ENCODE peak calls at places on chromosomes 12 and 14, in five cellular contexts. F, N, C, I and Z are unnamed samples.

GRCh38 chr12:83224012-83224411 is 537.3 kb downstream of the TMTC2 start:
- DNase-seq in F (no peak), N (no peak), C (peak; percentile 1), I (no peak), Z (no peak)

GRCh38 chr14:97058071-97058470 is 260.9 kb downstream of the VRK1 start:
- DNase-seq in F (no peak), N (no peak), C (no peak), I (no peak), Z (no peak)

GRCh38 chr12:113425960-113426453 is 3.8 kb downstream of the SDSL start:
- DNase-seq in F (no peak), N (no peak), C (no peak), I (no peak), Z (no peak)

GRCh38 chr12:108066583-108067234 is 62.4 kb upstream of the WSCD2 start:
- DNase-seq in F (no peak), N (no peak), C (no peak), I (no peak), Z (no peak)

GRCh38 chr12:68767191-68767590 is 21.2 kb downstream of the SLC35E3 start:
- DNase-seq in F (no peak), N (no peak), C (no peak), I (no peak), Z (no peak)

GRCh38 chr14:64706552-64707193 is 2.4 kb downstream of the PLEKHG3 start:
- DNase-seq in F (no peak), N (peak; percentile 97), C (no peak), I (peak; percentile 80), Z (no peak)

GRCh38 chr12:49824886-49825285 is 3.3 kb downstream of the NCKAP5L start:
- DNase-seq in F (no peak), N (peak; percentile 50), C (peak; percentile 85), I (no peak), Z (no peak)

GRCh38 chr12:101884174-101884573 is 6.8 kb downstream of the DRAM1 start:
- DNase-seq in F (no peak), N (no peak), C (no peak), I (no peak), Z (no peak)

GRCh38 chr12:78703820-78704525 is 160.6 kb upstream of the SYT1 start:
- DNase-seq in F (no peak), N (no peak), C (peak; percentile 94), I (no peak), Z (no peak)

GRCh38 chr14:99657645-99658155 is 12.8 kb downstream of the HHIPL1 start:
- DNase-seq in F (no peak), N (no peak), C (no peak), I (no peak), Z (no peak)

GRCh38 chr14:95464524-95464923 is 51.9 kb downstream of the SYNE3 start:
- DNase-seq in F (no peak), N (no peak), C (no peak), I (no peak), Z (no peak)

GRCh38 chr14:61838661-61839060 is 76.4 kb downstream of the SNAPC1 start:
- DNase-seq in F (no peak), N (no peak), C (peak; percentile 8), I (no peak), Z (peak; percentile 2)

GRCh38 chr12:49264466-49264872 is 413 bp upstream of the TUBA1C start:
- DNase-seq in F (peak; percentile 71), N (no peak), C (no peak), I (no peak), Z (peak; percentile 89)

GRCh38 chr14:100896369-100897060 is 7.0 kb downstream of the RTL1 start:
- DNase-seq in F (no peak), N (no peak), C (no peak), I (no peak), Z (no peak)

GRCh38 chr12:121933522-121934317 is 15.3 kb downstream of the CFAP251 start:
- DNase-seq in F (no peak), N (no peak), C (peak; percentile 64), I (no peak), Z (no peak)

GRCh38 chr14:32307881-32308582 is 21.1 kb upstream of the AKAP6 start:
- DNase-seq in F (no peak), N (no peak), C (no peak), I (no peak), Z (peak; percentile 25)

GRCh38 chr14:31561155-31561846 is at the start of gene NUBPL:
- DNase-seq in F (peak; percentile 98), N (peak; percentile 93), C (peak; percentile 94), I (peak; percentile 89), Z (peak; percentile 92)

GRCh38 chr14:68519788-68520187 is 273.1 kb downstream of the ZFP36L1 start:
- DNase-seq in F (no peak), N (no peak), C (no peak), I (no peak), Z (no peak)

GRCh38 chr12:119547016-119547415 is 46.6 kb upstream of the TMEM233 start:
- DNase-seq in F (no peak), N (no peak), C (no peak), I (no peak), Z (no peak)

GRCh38 chr14:99524091-99524661 is 43.0 kb downstream of the CCNK start:
- DNase-seq in F (no peak), N (no peak), C (no peak), I (no peak), Z (no peak)

GRCh38 chr12:76449572-76449971 is 101.4 kb upstream of the BBS10 start:
- DNase-seq in F (no peak), N (no peak), C (peak; percentile 83), I (no peak), Z (peak; percentile 44)

GRCh38 chr14:69719501-69719951 is 47.4 kb upstream of the SRSF5 start:
- DNase-seq in F (no peak), N (no peak), C (peak; percentile 99), I (no peak), Z (no peak)

GRCh38 chr12:3122841-3123678 is 45.9 kb downstream of the TSPAN9 start:
- DNase-seq in F (no peak), N (no peak), C (peak; percentile 81), I (no peak), Z (no peak)

GRCh38 chr12:51183816-51184215 is 10.9 kb upstream of the TFCP2 start:
- DNase-seq in F (no peak), N (peak; percentile 70), C (peak; percentile 60), I (peak; percentile 17), Z (peak; percentile 90)

GRCh38 chr14:104650981-104651875 is 38.2 kb upstream of the INF2 start:
- DNase-seq in F (no peak), N (no peak), C (no peak), I (no peak), Z (no peak)

GRCh38 chr12:100473716-100474150 is at the start of gene NR1H4:
- DNase-seq in F (no peak), N (no peak), C (peak; percentile 70), I (no peak), Z (no peak)

GRCh38 chr12:108792361-108793292 is 61.3 kb upstream of the CORO1C start:
- DNase-seq in F (no peak), N (no peak), C (no peak), I (no peak), Z (no peak)

GRCh38 chr14:65993103-65993502 is 493.1 kb upstream of the CCDC196 start:
- DNase-seq in F (no peak), N (no peak), C (no peak), I (no peak), Z (no peak)

GRCh38 chr12:113137861-113138783 is 2.6 kb upstream of the RASAL1 start:
- DNase-seq in F (no peak), N (no peak), C (no peak), I (no peak), Z (no peak)

GRCh38 chr12:9669534-9669933 is at the start of gene CLEC2D:
- DNase-seq in F (peak; percentile 72), N (no peak), C (no peak), I (no peak), Z (no peak)

GRCh38 chr12:26845057-26845666 is 12.2 kb upstream of the ITPR2 start:
- DNase-seq in F (no peak), N (peak; percentile 26), C (peak; percentile 54), I (peak; percentile 3), Z (peak; percentile 91)

GRCh38 chr14:77615231-77616132 is 955 bp downstream of the SPTLC2 start:
- DNase-seq in F (peak; percentile 34), N (no peak), C (peak; percentile 24), I (peak; percentile 6), Z (peak; percentile 31)

GRCh38 chr12:109763201-109763841 is 49.7 kb downstream of the FAM222A start:
- DNase-seq in F (no peak), N (no peak), C (peak; percentile 68), I (no peak), Z (peak; percentile 57)

GRCh38 chr12:116194935-116195431 is 82.5 kb downstream of the MED13L start:
- DNase-seq in F (peak; percentile 54), N (no peak), C (no peak), I (no peak), Z (no peak)

GRCh38 chr14:67265131-67265530 is 23.9 kb downstream of the PALS1 start:
- DNase-seq in F (no peak), N (no peak), C (peak; percentile 64), I (no peak), Z (no peak)

GRCh38 chr14:73227812-73228781 is 9.2 kb upstream of the PAPLN start:
- DNase-seq in F (no peak), N (no peak), C (peak; percentile 94), I (no peak), Z (no peak)